ENCODE peak calls at places on chromosomes 16 and 17, in five cellular contexts. H, A, K, V and Y are unnamed samples.
A peak's percentile ranks its signal among the peaks of the same experiment; 100 is the strongest.

GRCh38 chr16:25051446-25052160 is 36.4 kb upstream of the ARHGAP17 start:
- DNase-seq in K (no peak), H (no peak), V (no peak), A (no peak), Y (no peak)

GRCh38 chr16:47732806-47733150 is 271.6 kb downstream of the PHKB start:
- DNase-seq in V (no peak), H (no peak), K (no peak), A (no peak), Y (no peak)

GRCh38 chr17:28750178-28751047 is 6.6 kb downstream of the TRAF4 start:
- DNase-seq in A (peak; percentile 90), K (peak; percentile 85), V (peak; percentile 76), H (peak; percentile 83), Y (peak; percentile 96)

GRCh38 chr16:8087597-8088279 is 502.6 kb downstream of the TMEM114 start:
- DNase-seq in A (no peak), H (no peak), K (no peak), V (no peak), Y (no peak)

GRCh38 chr17:14289162-14289561 is 11.7 kb upstream of the HS3ST3B1 start:
- DNase-seq in H (no peak), K (no peak), V (no peak), A (no peak), Y (no peak)

GRCh38 chr17:50798424-50799344 is 31.4 kb upstream of the ANKRD40CL start:
- DNase-seq in A (no peak), V (no peak), H (no peak), K (no peak), Y (no peak)

GRCh38 chr16:2686912-2687507 is 4.7 kb downstream of the KCTD5 start:
- DNase-seq in H (no peak), A (no peak), V (no peak), K (no peak), Y (no peak)

GRCh38 chr16:16017812-16018211 is 68.4 kb downstream of the ABCC1 start:
- DNase-seq in A (no peak), V (no peak), K (no peak), H (no peak), Y (no peak)

GRCh38 chr17:42562845-42563509 is 1.0 kb downstream of the COASY start:
- DNase-seq in H (no peak), V (no peak), K (no peak), A (no peak), Y (no peak)

GRCh38 chr17:64741924-64742670 is 80.0 kb upstream of the SMURF2 start:
- DNase-seq in V (no peak), A (no peak), K (no peak), H (no peak), Y (no peak)

GRCh38 chr17:30964878-30965277 is 6.0 kb upstream of the RNF135 start:
- DNase-seq in A (no peak), K (no peak), V (no peak), H (no peak), Y (no peak)

GRCh38 chr16:27228621-27229501 is 25.5 kb downstream of the KDM8 start:
- DNase-seq in H (no peak), K (no peak), V (no peak), A (no peak), Y (no peak)

GRCh38 chr16:49436181-49436580 is 62.6 kb downstream of the C16orf78 start:
- DNase-seq in H (no peak), K (no peak), V (no peak), A (no peak), Y (no peak)